ENCODE peak calls at places on chromosomes 5 and 9, in six cellular contexts. L is GM12865, D is A549, E is activated B cell treated with CpG ODN at 0.5 μM for 24 hours, J is lower leg skin, K is kidney. W is an unnamed sample.

GRCh38 chr5:163460562-163461176 is at the start of gene HMMR:
- DNase-seq in L (peak), D (peak), E (no peak), J (no peak), K (no peak), W (no peak)

GRCh38 chr9:107711528-107711927 is 222.0 kb upstream of the KLF4 start:
- DNase-seq in L (no peak), D (peak), E (no peak), J (no peak), K (peak), W (no peak)

GRCh38 chr5:35129921-35130485 is 82.3 kb upstream of the AGXT2 start:
- DNase-seq in L (peak), D (no peak), E (no peak), J (peak), K (no peak), W (no peak)

GRCh38 chr5:155275214-155275613 is 261.7 kb downstream of the KIF4B start:
- DNase-seq in L (no peak), D (no peak), E (no peak), J (no peak), K (no peak), W (no peak)

GRCh38 chr5:60185230-60186104 is 291.9 kb upstream of the PDE4D start:
- DNase-seq in L (peak), D (no peak), E (no peak), J (no peak), K (no peak), W (no peak)

GRCh38 chr5:112681481-112681908 is 56.2 kb upstream of the APC start:
- DNase-seq in L (peak), D (no peak), E (no peak), J (no peak), K (no peak), W (no peak)

GRCh38 chr9:21686738-21687137 is 115.7 kb upstream of the MTAP start:
- DNase-seq in L (no peak), D (no peak), E (no peak), J (no peak), K (no peak), W (no peak)

GRCh38 chr9:93224591-93224990 is 40.7 kb downstream of the WNK2 start:
- DNase-seq in L (no peak), D (no peak), E (no peak), J (peak), K (peak), W (no peak)

GRCh38 chr9:136196465-136197371 is 8.2 kb downstream of the LHX3 start:
- DNase-seq in L (no peak), D (no peak), E (no peak), J (no peak), K (no peak), W (no peak)

GRCh38 chr9:98842510-98842909 is 35.0 kb downstream of the GALNT12 start:
- DNase-seq in L (no peak), D (no peak), E (no peak), J (no peak), K (no peak), W (no peak)

GRCh38 chr9:79120533-79121315 is 451.0 kb upstream of the TLE4 start:
- DNase-seq in L (no peak), D (no peak), E (no peak), J (no peak), K (no peak), W (no peak)

GRCh38 chr5:143506881-143507552 is 103.5 kb upstream of the NR3C1 start:
- DNase-seq in L (no peak), D (peak), E (no peak), J (no peak), K (no peak), W (no peak)

GRCh38 chr5:114367029-114367428 is 5.2 kb downstream of the KCNN2 start:
- DNase-seq in L (no peak), D (no peak), E (no peak), J (no peak), K (no peak), W (no peak)

GRCh38 chr9:69745716-69746538 is 13.9 kb downstream of the PTAR1 start:
- DNase-seq in L (no peak), D (peak), E (no peak), J (no peak), K (no peak), W (no peak)

GRCh38 chr5:179285236-179285635 is 60.0 kb downstream of the ADAMTS2 start:
- DNase-seq in L (no peak), D (no peak), E (no peak), J (no peak), K (peak), W (no peak)

GRCh38 chr5:142175039-142175438 is 66.5 kb downstream of the NDFIP1 start:
- DNase-seq in L (no peak), D (no peak), E (no peak), J (no peak), K (no peak), W (no peak)

GRCh38 chr5:138455191-138455930 is 9.9 kb upstream of the EGR1 start:
- DNase-seq in L (no peak), D (no peak), E (no peak), J (no peak), K (no peak), W (no peak)

GRCh38 chr9:113879318-113879717 is 3.2 kb downstream of the ZNF618 start:
- DNase-seq in L (no peak), D (no peak), E (no peak), J (no peak), K (no peak), W (no peak)

GRCh38 chr5:116395178-116395577 is 179.4 kb downstream of the SEMA6A start:
- DNase-seq in L (no peak), D (no peak), E (no peak), J (no peak), K (no peak), W (no peak)

GRCh38 chr5:154165886-154166285 is 24.6 kb upstream of the GALNT10 start:
- DNase-seq in L (no peak), D (no peak), E (no peak), J (no peak), K (no peak), W (no peak)

DNA sequence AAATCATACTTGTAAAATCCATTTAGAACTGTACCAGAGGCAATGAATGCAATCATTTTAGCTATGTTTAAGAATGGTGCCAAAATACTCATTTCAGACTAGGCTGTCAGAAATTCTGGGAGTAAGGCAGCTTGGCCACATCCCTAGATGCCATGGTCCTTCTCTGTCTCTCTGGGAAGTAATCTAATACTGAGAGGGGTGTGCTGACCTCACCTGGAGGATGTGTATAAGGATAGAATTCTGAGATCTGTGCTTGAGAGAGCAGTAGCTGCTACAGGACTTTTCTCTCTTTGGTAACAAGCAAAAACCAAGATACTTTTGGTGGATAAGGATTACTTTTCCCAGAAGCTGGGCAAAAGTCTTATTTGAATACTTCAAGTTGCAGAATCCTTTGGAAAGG is 68.1 kb upstream of the MRPS30 start:
- DNase-seq in L (no peak), D (no peak), E (no peak), J (no peak), K (no peak), W (no peak)
- TF ChIP-seq CTCF in L (no peak), D (no peak), E (no peak), J (no peak), K (no peak), W (no peak)

GRCh38 chr5:157259699-157260098 is 6.2 kb upstream of the CYFIP2 start:
- DNase-seq in L (no peak), D (no peak), E (no peak), J (no peak), K (no peak), W (no peak)
- TF ChIP-seq CTCF in L (no peak), D (no peak), E (no peak), J (no peak), K (no peak), W (no peak)

GRCh38 chr9:134570151-134570621 is 71.4 kb upstream of the COL5A1 start:
- DNase-seq in L (no peak), D (no peak), E (peak), J (no peak), K (peak), W (peak)

GRCh38 chr9:134570726-134571325 is 70.8 kb upstream of the COL5A1 start:
- DNase-seq in L (no peak), D (no peak), E (no peak), J (no peak), K (peak), W (peak)

GRCh38 chr9:134568116-134568515 is 73.5 kb upstream of the COL5A1 start:
- DNase-seq in L (no peak), D (no peak), E (no peak), J (no peak), K (peak), W (peak)

GRCh38 chr9:134568756-134569155 is 72.8 kb upstream of the COL5A1 start:
- DNase-seq in L (no peak), D (no peak), E (no peak), J (no peak), K (no peak), W (no peak)

GRCh38 chr9:134569626-134570025 is 72.0 kb upstream of the COL5A1 start:
- DNase-seq in L (no peak), D (no peak), E (no peak), J (no peak), K (peak), W (no peak)
- TF ChIP-seq CTCF in L (no peak), D (no peak), E (no peak), J (no peak), K (no peak), W (no peak)

GRCh38 chr5:957730-958485 is 50.7 kb upstream of the NKD2 start:
- DNase-seq in L (no peak), D (no peak), E (no peak), J (no peak), K (peak), W (no peak)

GRCh38 chr5:959581-960531 is 48.7 kb upstream of the NKD2 start:
- DNase-seq in L (no peak), D (no peak), E (no peak), J (no peak), K (peak), W (peak)

GRCh38 chr5:958701-959571 is 49.7 kb upstream of the NKD2 start:
- DNase-seq in L (no peak), D (peak), E (no peak), J (no peak), K (peak), W (no peak)

GRCh38 chr5:956178-956761 is 52.3 kb upstream of the NKD2 start:
- DNase-seq in L (no peak), D (no peak), E (no peak), J (no peak), K (peak), W (no peak)

DNA sequence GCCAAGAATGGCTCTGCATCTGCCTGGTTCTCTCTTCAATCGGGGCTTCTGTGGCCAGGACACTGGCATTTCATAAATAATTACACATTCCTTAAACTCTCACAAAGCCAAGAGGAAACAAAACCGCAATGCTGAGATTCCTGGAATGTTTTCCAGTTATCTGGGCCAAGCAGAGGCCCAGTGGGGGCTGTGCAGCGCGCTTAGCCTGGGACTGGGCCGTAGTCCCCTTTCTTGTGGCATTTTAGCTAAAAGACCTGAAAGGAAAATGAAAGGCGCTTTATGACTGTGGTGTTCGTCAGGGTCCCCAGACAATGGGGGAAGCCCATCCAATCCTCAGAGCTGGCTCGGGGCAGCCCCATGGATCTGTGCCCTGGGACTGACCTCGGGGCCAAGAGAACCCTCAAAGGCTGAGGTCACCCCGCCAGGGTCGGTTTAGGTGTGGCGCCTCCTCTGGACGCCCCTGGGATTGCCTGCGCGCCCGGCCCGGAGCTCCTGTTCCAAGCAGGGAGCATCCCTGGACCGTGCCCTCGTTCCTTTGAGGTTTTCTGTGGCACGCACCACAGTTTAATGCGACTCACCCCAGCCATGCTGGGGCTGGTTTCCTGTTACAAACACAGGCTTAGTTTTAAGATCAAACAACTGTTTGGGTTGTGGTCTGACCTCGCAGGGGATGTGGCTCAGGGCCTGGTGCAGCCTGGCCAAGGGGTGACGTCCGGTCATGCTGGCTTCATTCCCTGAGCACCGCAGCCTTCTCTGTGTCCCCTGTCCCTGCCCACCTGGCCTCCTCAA is 51.5 kb upstream of the NKD2 start:
- DNase-seq in L (peak), D (peak), E (no peak), J (no peak), K (peak), W (no peak)
- TF ChIP-seq CTCF in L (no peak), D (no peak), E (no peak), J (no peak), K (no peak), W (peak)

GRCh38 chr5:150319484-150319790 is 16.7 kb upstream of the ARSI start:
- DNase-seq in L (no peak), D (no peak), E (no peak), J (no peak), K (no peak), W (no peak)

GRCh38 chr5:150321784-150322183 is 19.1 kb upstream of the ARSI start:
- DNase-seq in L (no peak), D (no peak), E (no peak), J (no peak), K (no peak), W (no peak)

GRCh38 chr5:150322202-150322601 is 19.5 kb upstream of the ARSI start:
- DNase-seq in L (no peak), D (no peak), E (no peak), J (no peak), K (no peak), W (no peak)

GRCh38 chr5:150320048-150320555 is 17.4 kb upstream of the ARSI start:
- DNase-seq in L (no peak), D (peak), E (no peak), J (peak), K (peak), W (no peak)

GRCh38 chr5:150321211-150321610 is 18.5 kb upstream of the ARSI start:
- DNase-seq in L (no peak), D (no peak), E (no peak), J (no peak), K (no peak), W (no peak)
- TF ChIP-seq CTCF in L (no peak), D (no peak), E (no peak), J (no peak), K (no peak), W (no peak)

DNA sequence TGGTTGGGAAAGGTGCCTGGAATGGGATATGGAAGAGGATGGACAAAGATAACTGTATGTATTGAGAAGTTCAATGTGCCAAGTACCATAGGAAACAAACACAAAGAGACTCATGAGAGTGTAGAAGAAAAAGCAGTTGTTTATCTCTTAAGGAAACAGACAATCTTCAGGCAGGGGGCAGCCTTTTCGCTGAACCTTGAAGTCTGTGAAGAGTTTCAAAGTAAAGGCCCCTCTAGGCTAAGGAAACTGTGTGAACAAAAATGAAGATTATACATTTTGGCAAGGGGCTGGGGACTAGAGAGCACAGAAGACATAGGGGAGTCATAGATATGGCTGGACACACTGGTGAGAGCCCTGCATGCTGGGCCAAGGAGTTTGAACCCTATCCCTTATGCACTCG is 27.5 kb upstream of the FRMPD1 start:
- DNase-seq in L (no peak), D (no peak), E (no peak), J (no peak), K (no peak), W (no peak)
- TF ChIP-seq CTCF in L (no peak), D (no peak), E (no peak), J (no peak), K (no peak), W (no peak)

DNA sequence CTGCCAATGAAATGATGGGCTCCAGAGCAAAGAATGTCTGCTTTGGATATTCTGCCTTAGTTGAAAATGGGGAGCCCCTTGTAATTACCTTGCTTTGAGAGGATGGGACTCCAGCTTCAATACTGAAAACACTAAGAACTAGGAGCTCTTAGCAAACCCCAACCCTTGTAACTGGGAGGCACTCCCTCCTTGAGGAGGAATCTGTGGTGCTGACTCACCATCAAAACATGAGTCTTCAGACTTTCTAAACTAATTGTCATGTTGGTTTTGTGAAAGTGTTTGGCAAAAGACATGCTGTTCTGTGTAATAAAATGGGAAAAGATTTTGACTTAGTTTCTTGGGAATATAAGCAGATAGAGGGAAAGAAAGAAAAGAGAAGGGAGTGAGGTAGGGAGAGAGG is 91.9 kb upstream of the PTPRD start:
- DNase-seq in L (no peak), D (no peak), E (no peak), J (no peak), K (no peak), W (no peak)
- TF ChIP-seq CTCF in L (no peak), D (no peak), E (no peak), J (no peak), K (no peak), W (no peak)

GRCh38 chr9:15618540-15619331 is 65.9 kb downstream of the CCDC171 start:
- DNase-seq in L (no peak), D (no peak), E (no peak), J (no peak), K (peak), W (no peak)

GRCh38 chr9:15617782-15618181 is 64.9 kb downstream of the CCDC171 start:
- DNase-seq in L (no peak), D (no peak), E (no peak), J (no peak), K (peak), W (no peak)

GRCh38 chr9:15622596-15622995 is 69.8 kb downstream of the CCDC171 start:
- DNase-seq in L (peak), D (peak), E (no peak), J (no peak), K (no peak), W (no peak)
- TF ChIP-seq CTCF in L (peak), D (peak), E (no peak), J (no peak), K (no peak), W (peak)

GRCh38 chr5:122089096-122089495 is 11.0 kb upstream of the LOX start:
- DNase-seq in L (no peak), D (no peak), E (no peak), J (no peak), K (no peak), W (no peak)

GRCh38 chr5:122093861-122094650 is 16.0 kb upstream of the LOX start:
- DNase-seq in L (no peak), D (no peak), E (no peak), J (no peak), K (no peak), W (no peak)

GRCh38 chr5:122093415-122093814 is 15.4 kb upstream of the LOX start:
- DNase-seq in L (no peak), D (no peak), E (no peak), J (no peak), K (no peak), W (no peak)

GRCh38 chr5:122089614-122090013 is 11.6 kb upstream of the LOX start:
- DNase-seq in L (no peak), D (no peak), E (no peak), J (no peak), K (no peak), W (no peak)

DNA sequence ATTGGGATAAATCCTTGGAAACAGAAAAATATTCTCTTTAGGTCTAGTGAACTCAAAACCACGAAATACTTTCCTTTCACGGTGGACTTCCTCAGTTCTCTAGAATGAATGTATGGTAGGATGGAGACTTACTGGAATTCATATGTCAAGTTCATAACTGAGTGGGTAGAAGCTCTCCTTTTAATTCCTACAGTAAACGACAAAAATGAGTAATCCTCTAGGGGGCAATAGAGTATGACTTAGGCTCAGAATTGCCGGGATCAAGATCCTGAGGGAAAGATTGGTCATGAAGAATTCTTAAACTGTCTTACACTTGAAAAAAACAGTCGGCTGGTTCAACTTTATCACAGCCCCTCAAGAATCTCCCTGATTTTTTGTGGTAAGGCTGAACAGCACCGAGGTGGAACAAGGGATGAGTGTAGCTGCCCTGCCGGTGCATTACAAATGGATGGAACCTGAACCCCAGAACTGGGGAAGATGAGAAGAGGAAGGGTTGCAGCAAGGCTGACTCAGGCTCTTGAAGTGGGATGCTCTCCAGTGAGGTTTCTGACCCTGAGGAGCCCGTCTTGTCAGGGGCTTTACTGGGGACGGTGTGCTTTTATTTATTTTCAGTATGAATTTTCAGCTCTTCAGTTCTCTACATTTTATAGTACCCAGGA is 14.0 kb upstream of the LOX start:
- DNase-seq in L (no peak), D (peak), E (no peak), J (no peak), K (no peak), W (no peak)
- TF ChIP-seq CTCF in L (peak), D (peak), E (no peak), J (no peak), K (peak), W (peak)

W was measured in type B pancreatic cell.